ENCODE peak calls at places on chromosomes 1 and 21, in nine cellular contexts. U, S, F, P, I, D, V, Q and T are unnamed samples.

GRCh38 chr1:17307946-17308345 is at the start of gene PADI4:
- DNase-seq in U (peak; percentile 56), S (no peak), F (no peak), P (no peak), I (no peak), D (no peak), V (no peak), Q (no peak), T (no peak)

GRCh38 chr21:46060596-46061061 is 37.3 kb upstream of the COL6A2 start:
- DNase-seq in U (peak; percentile 49), S (no peak), F (no peak), P (peak; percentile 99), I (peak; percentile 72), D (no peak), V (peak; percentile 90), Q (peak; percentile 50), T (peak; percentile 13)

GRCh38 chr1:23567996-23568607 is 8.8 kb upstream of the ID3 start:
- DNase-seq in U (peak; percentile 50), S (no peak), F (no peak), P (no peak), I (no peak), D (peak; percentile 36), V (no peak), Q (no peak), T (peak; percentile 68)

GRCh38 chr21:31902438-31902837 is 29.6 kb downstream of the HUNK start:
- DNase-seq in U (no peak), S (no peak), F (no peak), P (no peak), I (no peak), D (no peak), V (no peak), Q (no peak), T (no peak)

GRCh38 chr1:40646385-40646784 is 19.1 kb downstream of the RIMS3 start:
- DNase-seq in U (no peak), S (no peak), F (no peak), P (peak; percentile 23), I (no peak), D (no peak), V (peak; percentile 44), Q (no peak), T (no peak)

GRCh38 chr1:45815667-45816458 is 12.5 kb downstream of the MAST2 start:
- DNase-seq in U (no peak), S (no peak), F (no peak), P (peak; percentile 71), I (no peak), D (no peak), V (peak; percentile 49), Q (no peak), T (no peak)

GRCh38 chr21:38930838-38931237 is 125.1 kb downstream of the ETS2 start:
- DNase-seq in U (no peak), S (no peak), F (no peak), P (no peak), I (peak; percentile 54), D (no peak), V (no peak), Q (no peak), T (no peak)

GRCh38 chr1:199836430-199836829 is 191.1 kb upstream of the NR5A2 start:
- DNase-seq in U (no peak), S (no peak), F (no peak), P (no peak), I (no peak), D (no peak), V (no peak), Q (no peak), T (no peak)

GRCh38 chr1:1906185-1907097 is 8.6 kb upstream of the CALML6 start:
- DNase-seq in U (peak; percentile 91), S (peak; percentile 72), F (peak; percentile 58), P (peak; percentile 90), I (peak; percentile 88), D (peak; percentile 55), V (peak; percentile 89), Q (peak; percentile 57), T (peak; percentile 89)

GRCh38 chr1:21264913-21265312 is 25.4 kb downstream of the ECE1 start:
- DNase-seq in U (no peak), S (no peak), F (no peak), P (peak; percentile 90), I (no peak), D (no peak), V (no peak), Q (no peak), T (no peak)

GRCh38 chr1:61435226-61435625 is 289.7 kb downstream of the TM2D1 start:
- DNase-seq in U (no peak), S (no peak), F (no peak), P (no peak), I (no peak), D (no peak), V (no peak), Q (no peak), T (no peak)

GRCh38 chr1:39609618-39610331 is 29.7 kb downstream of the HEYL start:
- DNase-seq in U (peak; percentile 78), S (peak; percentile 61), F (peak; percentile 67), P (peak; percentile 34), I (peak; percentile 51), D (no peak), V (peak; percentile 7), Q (peak; percentile 53), T (peak; percentile 41)

GRCh38 chr1:227094249-227094966 is 154.3 kb downstream of the COQ8A start:
- DNase-seq in U (no peak), S (no peak), F (no peak), P (peak; percentile 92), I (no peak), D (no peak), V (no peak), Q (no peak), T (no peak)

GRCh38 chr1:228174482-228175315 is 9.1 kb downstream of the IBA57 start:
- DNase-seq in U (peak; percentile 55), S (peak; percentile 60), F (peak; percentile 41), P (peak; percentile 51), I (no peak), D (no peak), V (peak; percentile 51), Q (no peak), T (no peak)

GRCh38 chr1:206635983-206636354 is 633 bp downstream of the DYRK3 start:
- DNase-seq in U (no peak), S (no peak), F (no peak), P (no peak), I (no peak), D (no peak), V (no peak), Q (no peak), T (no peak)

GRCh38 chr1:109268431-109269211 is 14.3 kb downstream of the PSRC1 start:
- DNase-seq in U (no peak), S (no peak), F (no peak), P (no peak), I (no peak), D (no peak), V (no peak), Q (no peak), T (no peak)

GRCh38 chr21:38269567-38269917 is 12.8 kb downstream of the KCNJ15 start:
- DNase-seq in U (no peak), S (no peak), F (no peak), P (no peak), I (no peak), D (no peak), V (no peak), Q (no peak), T (no peak)

GRCh38 chr1:1272341-1273151 is 1.1 kb downstream of the UBE2J2 start:
- DNase-seq in U (peak; percentile 65), S (no peak), F (no peak), P (peak; percentile 97), I (no peak), D (no peak), V (no peak), Q (no peak), T (no peak)

GRCh38 chr21:27507695-27508094 is 540.8 kb upstream of the ADAMTS5 start:
- DNase-seq in U (no peak), S (no peak), F (no peak), P (no peak), I (no peak), D (no peak), V (no peak), Q (no peak), T (no peak)

GRCh38 chr1:117599822-117600221 is 6.0 kb upstream of the TENT5C start:
- DNase-seq in U (no peak), S (no peak), F (no peak), P (no peak), I (no peak), D (no peak), V (no peak), Q (no peak), T (no peak)

GRCh38 chr1:202170726-202171125 is 10.3 kb upstream of the PTPN7 start:
- DNase-seq in U (no peak), S (no peak), F (no peak), P (no peak), I (no peak), D (no peak), V (no peak), Q (no peak), T (no peak)

GRCh38 chr1:203103201-203103600 is 17.4 kb upstream of the MYOG start:
- DNase-seq in U (no peak), S (no peak), F (no peak), P (no peak), I (no peak), D (no peak), V (no peak), Q (no peak), T (no peak)

GRCh38 chr1:111672338-111672737 is 52.7 kb downstream of the RAP1A start:
- DNase-seq in U (no peak), S (no peak), F (no peak), P (no peak), I (no peak), D (no peak), V (peak; percentile 13), Q (no peak), T (no peak)

GRCh38 chr1:67616394-67616985 is 68.5 kb upstream of the GADD45A start:
- DNase-seq in U (no peak), S (no peak), F (no peak), P (no peak), I (no peak), D (no peak), V (no peak), Q (no peak), T (no peak)

GRCh38 chr1:180881806-180882509 is 30.7 kb upstream of the KIAA1614 start:
- DNase-seq in U (no peak), S (no peak), F (no peak), P (peak; percentile 51), I (peak; percentile 60), D (no peak), V (peak; percentile 57), Q (no peak), T (no peak)

GRCh38 chr1:217614319-217614718 is 16.6 kb downstream of the GPATCH2 start:
- DNase-seq in U (no peak), S (no peak), F (no peak), P (no peak), I (no peak), D (no peak), V (no peak), Q (no peak), T (no peak)

GRCh38 chr1:46301406-46302090 is 1.9 kb downstream of the LRRC41 start:
- DNase-seq in U (peak; percentile 67), S (no peak), F (peak; percentile 37), P (peak; percentile 42), I (no peak), D (no peak), V (peak; percentile 49), Q (no peak), T (peak; percentile 59)

GRCh38 chr1:38667626-38668025 is 191.9 kb downstream of the RRAGC start:
- DNase-seq in U (no peak), S (no peak), F (no peak), P (no peak), I (no peak), D (no peak), V (no peak), Q (no peak), T (no peak)

GRCh38 chr1:203200916-203201315 is 14.4 kb upstream of the CHI3L1 start:
- DNase-seq in U (no peak), S (no peak), F (no peak), P (no peak), I (no peak), D (no peak), V (no peak), Q (no peak), T (no peak)

GRCh38 chr1:155250633-155251449 is 4.4 kb downstream of the ENTREP3 start:
- DNase-seq in U (peak; percentile 95), S (peak; percentile 98), F (peak; percentile 94), P (peak; percentile 97), I (peak; percentile 87), D (peak; percentile 86), V (peak; percentile 96), Q (peak; percentile 92), T (peak; percentile 92)

GRCh38 chr1:101511501-101511900 is 274.7 kb downstream of the S1PR1 start:
- DNase-seq in U (no peak), S (no peak), F (no peak), P (no peak), I (no peak), D (no peak), V (no peak), Q (no peak), T (no peak)